ENCODE peak calls at places on chromosomes 1 and 21, in seven cellular contexts. J is esophagus muscularis mucosa, H is fibroblast of pulmonary artery, U is Calu3, W is activated B cell treated with CpG ODN at 0.5 μM for 24 hours, I is astrocyte of the spinal cord, O is thoracic aorta. S is an unnamed sample.

GRCh38 chr1:240706150-240706904 is 94.4 kb upstream of the GREM2 start:
- DNase-seq in J (no peak), H (peak; percentile 46), U (no peak), W (no peak), I (no peak), O (no peak), S (no peak)

GRCh38 chr1:79325705-79326104 is 319.2 kb upstream of the ADGRL4 start:
- DNase-seq in J (no peak), H (peak; percentile 10), U (no peak), W (no peak), I (peak; percentile 23), O (no peak), S (no peak)

GRCh38 chr1:224116131-224116530 is 2.2 kb downstream of the FBXO28 start:
- DNase-seq in J (no peak), H (peak; percentile 72), U (no peak), W (no peak), I (peak; percentile 72), O (no peak), S (no peak)

GRCh38 chr1:197092491-197093023 is 25.5 kb upstream of the F13B start:
- DNase-seq in J (no peak), H (peak; percentile 21), U (no peak), W (no peak), I (no peak), O (no peak), S (no peak)

GRCh38 chr1:170445096-170445495 is 86.9 kb upstream of the GORAB start:
- DNase-seq in J (no peak), H (peak; percentile 85), U (no peak), W (no peak), I (peak; percentile 38), O (no peak), S (no peak)

GRCh38 chr21:42565886-42566523 is 52.4 kb downstream of the SLC37A1 start:
- DNase-seq in J (no peak), H (no peak), U (no peak), W (no peak), I (no peak), O (no peak), S (no peak)

GRCh38 chr1:7623886-7624285 is 147.2 kb upstream of the VAMP3 start:
- DNase-seq in J (no peak), H (no peak), U (no peak), W (no peak), I (no peak), O (no peak), S (no peak)

GRCh38 chr21:16910435-16911165 is 602.2 kb upstream of the CXADR start:
- DNase-seq in J (no peak), H (peak; percentile 24), U (no peak), W (no peak), I (no peak), O (no peak), S (no peak)

GRCh38 chr1:27343639-27344025 is 1.8 kb downstream of the SYTL1 start:
- DNase-seq in J (no peak), H (no peak), U (no peak), W (no peak), I (no peak), O (no peak), S (no peak)

GRCh38 chr1:203276408-203276807 is 28.9 kb upstream of the BTG2 start:
- DNase-seq in J (no peak), H (no peak), U (no peak), W (no peak), I (no peak), O (no peak), S (peak; percentile 56)

DNA sequence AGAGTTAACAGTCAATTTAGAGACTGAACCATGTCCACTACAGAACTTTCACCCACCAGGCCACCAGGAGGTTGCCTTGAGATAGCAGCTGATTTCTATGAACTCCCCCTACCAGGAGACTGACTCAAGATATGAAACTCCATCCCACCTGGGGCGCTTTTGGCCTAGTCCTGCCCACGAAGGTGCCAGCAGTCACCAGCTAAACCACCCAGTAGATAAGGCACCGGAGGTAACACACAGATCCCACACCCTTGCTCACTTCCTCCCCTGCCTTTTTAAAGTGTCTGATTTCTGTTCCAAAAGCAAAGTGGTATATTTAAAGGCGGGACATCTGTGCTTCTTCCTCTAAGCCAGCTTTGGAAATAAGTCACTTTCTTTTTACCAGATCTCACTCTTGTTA is 318.3 kb downstream of the KCNH1 start:
- DNase-seq in J (peak; percentile 80), H (no peak), U (no peak), W (no peak), I (no peak), O (no peak), S (no peak)
- TF ChIP-seq CTCF in J (no peak), H (no peak), U (no peak), W (no peak), I (no peak), O (no peak), S (no peak)

DNA sequence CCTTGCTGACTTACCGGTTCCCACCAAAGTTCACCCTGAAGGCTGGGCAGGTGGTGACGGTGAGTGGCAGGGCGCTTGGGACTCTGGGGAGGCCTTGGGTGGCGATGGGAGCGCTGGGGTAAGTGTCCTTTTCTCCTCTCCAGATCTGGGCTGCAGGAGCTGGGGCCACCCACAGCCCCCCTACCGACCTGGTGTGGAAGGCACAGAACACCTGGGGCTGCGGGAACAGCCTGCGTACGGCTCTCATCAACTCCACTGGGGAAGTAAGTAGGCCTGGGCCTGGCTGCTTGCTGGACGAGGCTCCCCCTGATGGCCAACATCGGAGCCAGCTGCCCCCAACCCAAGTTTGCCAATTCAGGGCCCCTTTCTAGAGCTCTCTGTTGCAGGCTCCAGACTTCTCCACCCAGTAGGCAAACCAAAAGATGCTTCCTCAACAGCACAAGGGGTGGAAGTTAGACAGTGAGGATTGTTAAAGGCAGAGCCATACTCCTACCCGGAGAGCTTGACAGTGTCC is 16.4 kb upstream of the SEMA4A start:
- DNase-seq in J (no peak), H (no peak), U (no peak), W (no peak), I (no peak), O (no peak), S (no peak)
- TF ChIP-seq CTCF in J (no peak), H (peak; percentile 7), U (no peak), W (no peak), I (peak; percentile 34), O (no peak), S (peak; percentile 25)

GRCh38 chr1:1573843-1574720 is 581 bp downstream of the SSU72 start:
- DNase-seq in J (no peak), H (peak; percentile 72), U (peak; percentile 48), W (no peak), I (peak; percentile 64), O (no peak), S (peak; percentile 90)
- TF ChIP-seq CTCF in J (no peak), H (peak; percentile 25), U (no peak), W (no peak), I (peak; percentile 13), O (no peak), S (peak; percentile 44)

DNA sequence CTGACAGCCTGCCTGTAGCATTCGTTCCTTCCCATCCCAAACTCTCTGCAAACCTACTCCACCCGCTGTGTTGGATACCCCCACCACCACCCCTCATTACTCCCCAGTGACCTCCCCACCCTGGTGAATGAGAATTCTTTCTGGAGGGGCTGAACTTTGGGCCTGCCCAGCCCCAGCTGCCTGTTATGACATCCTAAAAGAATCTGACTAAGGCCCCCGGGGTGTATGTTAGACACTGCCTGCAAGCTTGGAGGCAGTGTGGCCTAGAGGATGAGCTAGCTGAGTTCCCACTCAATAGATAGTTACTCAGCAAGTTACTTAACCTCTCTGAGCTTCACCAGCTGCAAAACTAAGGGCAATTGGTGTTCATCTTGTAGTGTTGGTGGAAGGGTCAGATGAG is 110.2 kb upstream of the FGGY start:
- DNase-seq in J (peak; percentile 89), H (peak; percentile 26), U (no peak), W (no peak), I (peak; percentile 79), O (no peak), S (no peak)
- TF ChIP-seq CTCF in J (no peak), H (no peak), U (no peak), W (no peak), I (peak; percentile 18), O (no peak), S (peak; percentile 52)

GRCh38 chr1:186722711-186723309 is 42.6 kb upstream of the PTGS2 start:
- DNase-seq in J (no peak), H (peak; percentile 67), U (peak; percentile 58), W (no peak), I (peak; percentile 38), O (no peak), S (no peak)
- TF ChIP-seq CTCF in J (peak; percentile 31), H (peak; percentile 65), U (peak; percentile 31), W (no peak), I (peak; percentile 72), O (peak; percentile 33), S (peak; percentile 60)

GRCh38 chr1:47333922-47334764 is 553 bp downstream of the CMPK1 start:
- DNase-seq in J (peak; percentile 95), H (peak; percentile 72), U (peak; percentile 81), W (peak; percentile 78), I (peak; percentile 75), O (peak; percentile 31), S (peak; percentile 90)
- TF ChIP-seq CTCF in J (peak; percentile 28), H (peak; percentile 10), U (peak; percentile 32), W (no peak), I (peak; percentile 15), O (no peak), S (no peak)

DNA sequence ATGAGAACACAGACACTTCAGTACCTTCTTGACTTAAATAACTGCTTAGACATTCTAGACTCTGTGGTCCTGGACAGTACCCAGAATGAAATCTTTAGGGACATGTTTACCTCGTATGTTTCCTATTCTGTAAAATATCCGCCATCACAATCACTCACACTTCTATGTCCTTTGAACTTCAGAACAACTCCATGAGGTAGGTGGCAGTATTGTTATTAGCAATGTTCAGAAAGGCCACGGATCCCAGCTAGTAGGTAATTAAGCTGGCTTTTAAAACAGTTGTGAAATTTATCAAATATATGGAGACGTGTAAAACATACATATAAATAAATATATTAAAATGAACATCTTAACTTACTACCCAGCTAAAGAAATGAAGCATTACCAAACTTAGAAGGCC is 83.4 kb downstream of the CACHD1 start:
- DNase-seq in J (no peak), H (no peak), U (no peak), W (no peak), I (no peak), O (no peak), S (no peak)
- TF ChIP-seq CTCF in J (no peak), H (no peak), U (no peak), W (no peak), I (no peak), O (no peak), S (no peak)